ENCODE peak calls at places on chromosomes 16 and 17, in four cellular contexts. S, N, G and Z are unnamed samples.

GRCh38 chr17:71987634-71988033 is 133.2 kb upstream of the SOX9 start:
- DNase-seq in S (no peak), N (no peak), G (no peak), Z (no peak)

GRCh38 chr16:84511180-84511800 is 6.8 kb upstream of the MEAK7 start:
- DNase-seq in S (peak; percentile 85), N (peak; percentile 96), G (peak; percentile 77), Z (peak; percentile 96)

GRCh38 chr16:53822936-53823529 is 119.1 kb downstream of the FTO start:
- DNase-seq in S (no peak), N (no peak), G (no peak), Z (no peak)

GRCh38 chr17:40540448-40540847 is 24.8 kb downstream of the CCR7 start:
- DNase-seq in S (no peak), N (peak; percentile 77), G (no peak), Z (peak; percentile 40)

GRCh38 chr17:75511270-75511609 is 4.1 kb downstream of the CASKIN2 start:
- DNase-seq in S (no peak), N (no peak), G (no peak), Z (no peak)

GRCh38 chr17:35780876-35781409 is 14.5 kb downstream of the MMP28 start:
- DNase-seq in S (no peak), N (no peak), G (no peak), Z (no peak)

GRCh38 chr17:44934745-44935105 is 12.8 kb downstream of the KIF18B start:
- DNase-seq in S (no peak), N (peak; percentile 37), G (no peak), Z (no peak)

GRCh38 chr16:88769617-88770458 is 15.2 kb downstream of the PIEZO1 start:
- DNase-seq in S (no peak), N (no peak), G (no peak), Z (no peak)

GRCh38 chr17:76408037-76408849 is 23.8 kb downstream of the SPHK1 start:
- DNase-seq in S (peak; percentile 55), N (peak; percentile 93), G (no peak), Z (peak; percentile 83)

GRCh38 chr17:29219378-29220047 is 27.1 kb upstream of the CRYBA1 start:
- DNase-seq in S (peak; percentile 56), N (peak; percentile 81), G (peak; percentile 45), Z (peak; percentile 87)

GRCh38 chr17:58183514-58183913 is 9.0 kb upstream of the EPX start:
- DNase-seq in S (no peak), N (no peak), G (no peak), Z (no peak)

GRCh38 chr17:4365628-4366311 is 705 bp downstream of the UBE2G1 start:
- DNase-seq in S (peak; percentile 46), N (peak; percentile 92), G (no peak), Z (peak; percentile 82)

GRCh38 chr17:60231234-60231633 is 81.5 kb downstream of the CA4 start:
- DNase-seq in S (no peak), N (no peak), G (no peak), Z (no peak)

GRCh38 chr17:45296833-45297124 is 20.0 kb downstream of the MAP3K14 start:
- DNase-seq in S (no peak), N (no peak), G (no peak), Z (no peak)